ENCODE peak calls at places on chromosome 9, in six cellular contexts. One of them, this sample, is unnamed. For H3K36me3, the result is how much of the 10 kb centered on the place peaks cover.

GRCh38 chr9:38106488-38106887 is 37.5 kb upstream of the SHB start:
- DNase-seq in BE2C: no peak
- DNase-seq in prostate gland: no peak
- DNase-seq in PC-3: peak
- DNase-seq in brain microvascular endothelial cell: no peak
- DNase-seq in endothelial cell of umbilical vein: no peak
- DNase-seq in this sample: peak

GRCh38 chr9:130459151-130459550 is 14.4 kb downstream of the ASS1 start:
- DNase-seq in BE2C: no peak
- DNase-seq in brain microvascular endothelial cell: no peak
- DNase-seq in PC-3: no peak
- DNase-seq in prostate gland: no peak
- DNase-seq in endothelial cell of umbilical vein: no peak
- DNase-seq in this sample: no peak

GRCh38 chr9:105554042-105554441 is 3.9 kb upstream of the FKTN start:
- DNase-seq in brain microvascular endothelial cell: no peak
- DNase-seq in endothelial cell of umbilical vein: no peak
- DNase-seq in PC-3: no peak
- DNase-seq in BE2C: no peak
- DNase-seq in prostate gland: no peak
- DNase-seq in this sample: no peak

GRCh38 chr9:123087359-123087888 is 54.0 kb downstream of the GPR21 start:
- DNase-seq in prostate gland: no peak
- DNase-seq in PC-3: peak
- DNase-seq in brain microvascular endothelial cell: no peak
- DNase-seq in endothelial cell of umbilical vein: no peak
- DNase-seq in BE2C: no peak
- DNase-seq in this sample: no peak

GRCh38 chr9:116842658-116843057 is 155.6 kb downstream of the TRIM32 start:
- DNase-seq in BE2C: no peak
- DNase-seq in PC-3: peak
- DNase-seq in brain microvascular endothelial cell: no peak
- DNase-seq in prostate gland: no peak
- DNase-seq in endothelial cell of umbilical vein: no peak
- DNase-seq in this sample: peak

GRCh38 chr9:136050706-136051567 is 44.2 kb downstream of the NACC2 start:
- DNase-seq in brain microvascular endothelial cell: no peak
- DNase-seq in PC-3: no peak
- DNase-seq in prostate gland: no peak
- DNase-seq in BE2C: no peak
- DNase-seq in endothelial cell of umbilical vein: peak
- DNase-seq in this sample: peak

GRCh38 chr9:89720721-89721660 is 116.2 kb downstream of the GADD45G start:
- DNase-seq in brain microvascular endothelial cell: no peak
- DNase-seq in BE2C: no peak
- DNase-seq in endothelial cell of umbilical vein: no peak
- DNase-seq in PC-3: no peak
- DNase-seq in prostate gland: peak
- DNase-seq in this sample: no peak

GRCh38 chr9:73023025-73023541 is 70.2 kb upstream of the ALDH1A1 start:
- DNase-seq in endothelial cell of umbilical vein: peak
- DNase-seq in prostate gland: peak
- DNase-seq in brain microvascular endothelial cell: no peak
- DNase-seq in BE2C: peak
- DNase-seq in PC-3: peak
- DNase-seq in this sample: peak

GRCh38 chr9:127974002-127974768 is 6.6 kb downstream of the EEIG1 start:
- DNase-seq in BE2C: peak
- DNase-seq in brain microvascular endothelial cell: no peak
- DNase-seq in prostate gland: no peak
- DNase-seq in PC-3: no peak
- DNase-seq in endothelial cell of umbilical vein: no peak
- DNase-seq in this sample: no peak

GRCh38 chr9:129093602-129094386 is 12.9 kb downstream of the DOLPP1 start:
- DNase-seq in PC-3: no peak
- DNase-seq in brain microvascular endothelial cell: no peak
- DNase-seq in endothelial cell of umbilical vein: no peak
- DNase-seq in BE2C: no peak
- DNase-seq in prostate gland: no peak
- DNase-seq in this sample: no peak

GRCh38 chr9:79134654-79135053 is 437.1 kb upstream of the TLE4 start:
- DNase-seq in BE2C: no peak
- DNase-seq in endothelial cell of umbilical vein: peak
- DNase-seq in prostate gland: no peak
- DNase-seq in PC-3: peak
- DNase-seq in brain microvascular endothelial cell: peak
- DNase-seq in this sample: peak

GRCh38 chr9:93267681-93268505 is 84.0 kb downstream of the WNK2 start:
- DNase-seq in brain microvascular endothelial cell: no peak
- DNase-seq in prostate gland: no peak
- DNase-seq in endothelial cell of umbilical vein: no peak
- DNase-seq in BE2C: no peak
- DNase-seq in PC-3: no peak
- DNase-seq in this sample: no peak

GRCh38 chr9:14030350-14030823 is 283.6 kb downstream of the NFIB start:
- DNase-seq in PC-3: peak
- DNase-seq in brain microvascular endothelial cell: peak
- DNase-seq in BE2C: peak
- DNase-seq in endothelial cell of umbilical vein: peak
- DNase-seq in prostate gland: peak
- DNase-seq in this sample: peak
- H3K4me3 ChIP-seq in PC-3: peak
- H3K4me3 ChIP-seq in brain microvascular endothelial cell: peak
- H3K4me3 ChIP-seq in BE2C: no peak
- H3K4me3 ChIP-seq in endothelial cell of umbilical vein: peak
- H3K4me3 ChIP-seq in prostate gland: peak
- H3K4me3 ChIP-seq in this sample: peak

DNA sequence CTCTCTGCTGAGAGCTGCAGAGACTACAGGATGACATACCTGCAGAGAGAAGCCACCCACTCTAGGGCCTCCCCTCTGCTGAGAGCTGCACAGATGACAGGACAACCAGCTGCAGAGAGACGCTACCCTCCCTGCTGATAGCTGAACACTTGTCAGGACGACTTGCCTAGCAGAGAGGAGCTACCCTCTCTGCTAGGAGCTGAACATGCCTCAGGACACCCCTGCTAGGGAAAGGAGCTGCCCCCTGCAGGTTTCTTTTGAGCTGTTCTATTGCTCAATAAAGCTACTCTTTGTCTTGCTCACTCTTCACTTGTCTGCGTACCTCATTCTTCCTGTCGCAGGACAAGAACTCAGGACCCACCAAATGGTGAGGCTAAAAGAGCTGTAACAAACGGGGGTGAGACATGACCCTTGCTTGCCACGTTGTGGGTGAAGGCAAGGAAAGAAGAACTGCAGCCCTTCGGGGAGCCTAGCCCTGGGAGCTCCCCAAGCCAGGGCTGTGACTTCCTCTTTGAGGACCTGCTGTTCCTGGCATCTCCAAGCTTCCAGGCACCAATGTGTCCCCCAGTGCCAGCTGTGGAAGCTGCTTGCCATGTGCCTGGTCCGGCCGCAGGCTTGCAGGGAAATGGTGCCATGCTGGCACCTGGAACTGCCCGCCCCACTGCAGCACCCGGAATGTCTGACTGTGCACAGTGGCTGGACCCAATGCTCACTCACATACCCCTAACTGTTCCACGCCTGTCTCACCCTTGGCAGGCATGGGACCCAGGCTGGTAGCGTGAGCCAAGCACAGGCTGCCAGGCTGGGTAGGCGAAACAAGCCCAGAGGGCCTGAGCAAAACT is 5.1 kb upstream of the TESK1 start:
- DNase-seq in BE2C: no peak
- DNase-seq in prostate gland: no peak
- DNase-seq in brain microvascular endothelial cell: no peak
- DNase-seq in PC-3: no peak
- DNase-seq in endothelial cell of umbilical vein: no peak
- DNase-seq in this sample: no peak
- TF ChIP-seq CTCF in BE2C: no peak
- TF ChIP-seq CTCF in prostate gland: no peak
- TF ChIP-seq CTCF in brain microvascular endothelial cell: peak
- TF ChIP-seq CTCF in PC-3: peak
- TF ChIP-seq CTCF in endothelial cell of umbilical vein: no peak
- TF ChIP-seq CTCF in this sample: peak

DNA sequence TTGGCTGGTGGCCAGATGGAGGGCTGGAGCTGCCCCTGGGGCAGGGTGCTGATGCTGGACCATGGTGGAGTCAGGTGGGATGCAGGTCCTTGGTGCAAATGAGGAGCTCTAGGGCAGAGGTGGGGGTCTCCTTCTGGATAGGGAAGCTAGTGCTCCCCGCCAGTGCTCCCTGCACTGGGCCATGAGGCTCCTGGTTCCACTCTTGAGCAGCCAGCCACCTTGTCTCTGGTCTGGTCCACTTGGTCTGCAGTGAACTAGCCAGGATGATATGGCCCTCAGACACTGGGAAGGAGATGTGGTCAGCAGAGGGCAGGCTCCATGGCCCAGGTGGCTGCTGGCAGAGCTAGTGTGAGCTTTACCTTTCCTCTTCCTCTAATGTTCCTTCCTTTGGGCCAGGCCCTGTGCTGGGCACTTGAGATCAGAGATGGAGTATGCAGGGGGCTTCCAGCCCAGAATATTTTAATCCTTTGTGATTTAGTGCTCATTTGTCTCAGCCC is 31.5 kb downstream of the COL27A1 start:
- DNase-seq in prostate gland: no peak
- DNase-seq in brain microvascular endothelial cell: no peak
- DNase-seq in endothelial cell of umbilical vein: no peak
- DNase-seq in BE2C: peak
- DNase-seq in PC-3: no peak
- DNase-seq in this sample: no peak
- H3K36me3 ChIP-seq in prostate gland: under half
- H3K36me3 ChIP-seq in brain microvascular endothelial cell: under half
- H3K36me3 ChIP-seq in endothelial cell of umbilical vein: under half
- H3K36me3 ChIP-seq in BE2C: under half
- H3K36me3 ChIP-seq in PC-3: under half
- H3K36me3 ChIP-seq in this sample: under half

GRCh38 chr9:120997502-120997901 is 52.6 kb downstream of the C5 start:
- DNase-seq in endothelial cell of umbilical vein: no peak
- DNase-seq in brain microvascular endothelial cell: no peak
- DNase-seq in prostate gland: no peak
- DNase-seq in PC-3: no peak
- DNase-seq in BE2C: no peak
- DNase-seq in this sample: no peak
- H3K4me3 ChIP-seq in endothelial cell of umbilical vein: no peak
- H3K4me3 ChIP-seq in brain microvascular endothelial cell: no peak
- H3K4me3 ChIP-seq in prostate gland: no peak
- H3K4me3 ChIP-seq in PC-3: no peak
- H3K4me3 ChIP-seq in BE2C: no peak
- H3K4me3 ChIP-seq in this sample: no peak

GRCh38 chr9:87722393-87722792 is 3.5 kb upstream of the CTSL start:
- DNase-seq in prostate gland: no peak
- DNase-seq in BE2C: no peak
- DNase-seq in PC-3: no peak
- DNase-seq in brain microvascular endothelial cell: no peak
- DNase-seq in endothelial cell of umbilical vein: no peak
- DNase-seq in this sample: no peak

GRCh38 chr9:87725356-87725899 is 491 bp upstream of the CTSL start:
- DNase-seq in endothelial cell of umbilical vein: no peak
- DNase-seq in BE2C: no peak
- DNase-seq in prostate gland: no peak
- DNase-seq in brain microvascular endothelial cell: peak
- DNase-seq in PC-3: no peak
- DNase-seq in this sample: no peak

GRCh38 chr9:87725900-87726709 is at the start of gene CTSL:
- DNase-seq in PC-3: peak
- DNase-seq in brain microvascular endothelial cell: peak
- DNase-seq in prostate gland: peak
- DNase-seq in endothelial cell of umbilical vein: peak
- DNase-seq in BE2C: peak
- DNase-seq in this sample: peak
- TF ChIP-seq CTCF in PC-3: peak
- TF ChIP-seq CTCF in brain microvascular endothelial cell: peak
- TF ChIP-seq CTCF in prostate gland: peak
- TF ChIP-seq CTCF in endothelial cell of umbilical vein: peak
- TF ChIP-seq CTCF in BE2C: peak
- TF ChIP-seq CTCF in this sample: peak

GRCh38 chr9:36213387-36213786 is 22.7 kb downstream of the CLTA start:
- DNase-seq in PC-3: no peak
- DNase-seq in endothelial cell of umbilical vein: no peak
- DNase-seq in prostate gland: no peak
- DNase-seq in brain microvascular endothelial cell: no peak
- DNase-seq in BE2C: no peak
- DNase-seq in this sample: no peak

GRCh38 chr9:36208521-36209253 is 18.0 kb downstream of the CLTA start:
- DNase-seq in brain microvascular endothelial cell: no peak
- DNase-seq in endothelial cell of umbilical vein: peak
- DNase-seq in BE2C: peak
- DNase-seq in PC-3: no peak
- DNase-seq in prostate gland: no peak
- DNase-seq in this sample: no peak

GRCh38 chr9:36213989-36214388 is 23.3 kb downstream of the CLTA start:
- DNase-seq in PC-3: no peak
- DNase-seq in prostate gland: no peak
- DNase-seq in brain microvascular endothelial cell: no peak
- DNase-seq in BE2C: no peak
- DNase-seq in endothelial cell of umbilical vein: no peak
- DNase-seq in this sample: no peak

GRCh38 chr9:36210722-36211121 is 20.0 kb downstream of the CLTA start:
- DNase-seq in BE2C: no peak
- DNase-seq in prostate gland: no peak
- DNase-seq in endothelial cell of umbilical vein: no peak
- DNase-seq in PC-3: no peak
- DNase-seq in brain microvascular endothelial cell: no peak
- DNase-seq in this sample: no peak

GRCh38 chr9:36211510-36211909 is 20.8 kb downstream of the CLTA start:
- DNase-seq in prostate gland: no peak
- DNase-seq in endothelial cell of umbilical vein: no peak
- DNase-seq in BE2C: no peak
- DNase-seq in brain microvascular endothelial cell: no peak
- DNase-seq in PC-3: no peak
- DNase-seq in this sample: no peak
- H3K36me3 ChIP-seq in prostate gland: under half
- H3K36me3 ChIP-seq in endothelial cell of umbilical vein: under half
- H3K36me3 ChIP-seq in BE2C: half or more
- H3K36me3 ChIP-seq in brain microvascular endothelial cell: half or more
- H3K36me3 ChIP-seq in PC-3: under half
- H3K36me3 ChIP-seq in this sample: under half

This sample was measured in bronchial epithelial cell.